ENCODE peak calls at places on chromosomes 6 and 20, in nine cellular contexts. E, W, Z, H, V, F, J, C and L are unnamed samples.

GRCh38 chr6:100126682-100127484 is 132.9 kb upstream of the MCHR2 start:
- DNase-seq in W (no peak), H (no peak), Z (no peak), C (no peak), V (no peak), J (no peak), F (no peak), E (no peak), L (no peak)

GRCh38 chr6:30544666-30545272 is 11.5 kb downstream of the GNL1 start:
- DNase-seq in J (no peak), C (no peak), V (no peak), H (no peak), E (peak), W (peak), Z (no peak), F (peak), L (no peak)

GRCh38 chr6:17086469-17086868 is 15.4 kb upstream of the STMND1 start:
- DNase-seq in H (no peak), J (no peak), C (peak), F (peak), Z (peak), W (peak), V (peak), E (peak), L (peak)

GRCh38 chr6:12017263-12017662 is 5.2 kb downstream of the HIVEP1 start:
- DNase-seq in F (no peak), Z (no peak), V (no peak), C (no peak), H (peak), J (no peak), W (no peak), E (no peak), L (no peak)

GRCh38 chr20:15616626-15617025 is 956.6 kb downstream of the KIF16B start:
- DNase-seq in E (no peak), J (no peak), F (no peak), Z (no peak), W (no peak), V (no peak), H (no peak), C (no peak), L (no peak)

GRCh38 chr6:16118825-16119224 is 10.1 kb upstream of the MYLIP start:
- DNase-seq in Z (no peak), W (no peak), J (no peak), E (no peak), H (no peak), C (no peak), F (no peak), V (no peak), L (no peak)

GRCh38 chr20:21241400-21241799 is 61.7 kb upstream of the XRN2 start:
- DNase-seq in W (no peak), V (no peak), Z (no peak), F (no peak), E (peak), H (no peak), C (no peak), J (no peak), L (no peak)

GRCh38 chr6:148864941-148865340 is 118.1 kb downstream of the UST start:
- DNase-seq in F (peak), H (no peak), E (peak), C (no peak), W (no peak), V (no peak), J (no peak), Z (no peak), L (no peak)

GRCh38 chr6:132007474-132008190 is 56.5 kb upstream of the CCN2 start:
- DNase-seq in C (peak), E (no peak), H (no peak), V (no peak), F (no peak), W (peak), J (no peak), Z (no peak), L (no peak)

GRCh38 chr20:4978050-4978918 is 23.0 kb downstream of the SLC23A2 start:
- DNase-seq in H (no peak), J (no peak), E (no peak), W (no peak), Z (no peak), C (no peak), V (no peak), F (peak), L (no peak)